ENCODE peak calls at places on chromosome 21, in ten cellular contexts. One of them, this sample, is unnamed.

GRCh38 chr21:44742418-44743153 is 31.2 kb upstream of the TSPEAR start:
- DNase-seq in colonic mucosa: no peak
- DNase-seq in hepatocyte: no peak
- DNase-seq in GM23338: no peak
- DNase-seq in Panc1: no peak
- DNase-seq in breast epithelium: no peak
- DNase-seq in tibial artery: no peak
- DNase-seq in thyroid gland: no peak
- DNase-seq in tibial nerve: no peak
- DNase-seq in HL-60: no peak
- DNase-seq in this sample: no peak

GRCh38 chr21:46125846-46126301 is 28.0 kb downstream of the COL6A2 start:
- DNase-seq in tibial artery: peak; percentile 17
- DNase-seq in GM23338: no peak
- DNase-seq in HL-60: no peak
- DNase-seq in colonic mucosa: no peak
- DNase-seq in hepatocyte: no peak
- DNase-seq in Panc1: no peak
- DNase-seq in breast epithelium: no peak
- DNase-seq in tibial nerve: no peak
- DNase-seq in thyroid gland: no peak
- DNase-seq in this sample: no peak

GRCh38 chr21:45287438-45288391 is at the start of gene POFUT2:
- DNase-seq in tibial nerve: peak; percentile 93
- DNase-seq in colonic mucosa: peak; percentile 98
- DNase-seq in hepatocyte: peak; percentile 99
- DNase-seq in HL-60: peak; percentile 90
- DNase-seq in tibial artery: peak; percentile 95
- DNase-seq in thyroid gland: peak; percentile 97
- DNase-seq in Panc1: no peak
- DNase-seq in breast epithelium: peak; percentile 94
- DNase-seq in GM23338: peak; percentile 94
- DNase-seq in this sample: peak; percentile 98

GRCh38 chr21:17542371-17542992 is 29.6 kb downstream of the CXADR start:
- DNase-seq in hepatocyte: no peak
- DNase-seq in thyroid gland: peak; percentile 53
- DNase-seq in HL-60: no peak
- DNase-seq in tibial nerve: no peak
- DNase-seq in GM23338: no peak
- DNase-seq in tibial artery: no peak
- DNase-seq in colonic mucosa: no peak
- DNase-seq in breast epithelium: no peak
- DNase-seq in Panc1: no peak
- DNase-seq in this sample: no peak

GRCh38 chr21:41706678-41707077 is 60.2 kb downstream of the RIPK4 start:
- DNase-seq in HL-60: no peak
- DNase-seq in hepatocyte: peak; percentile 87
- DNase-seq in tibial nerve: no peak
- DNase-seq in thyroid gland: peak; percentile 67
- DNase-seq in colonic mucosa: peak; percentile 79
- DNase-seq in GM23338: no peak
- DNase-seq in breast epithelium: no peak
- DNase-seq in tibial artery: no peak
- DNase-seq in Panc1: no peak
- DNase-seq in this sample: peak; percentile 47

GRCh38 chr21:27571706-27572105 is 604.8 kb upstream of the ADAMTS5 start:
- DNase-seq in tibial artery: no peak
- DNase-seq in colonic mucosa: no peak
- DNase-seq in HL-60: no peak
- DNase-seq in Panc1: no peak
- DNase-seq in thyroid gland: no peak
- DNase-seq in GM23338: no peak
- DNase-seq in breast epithelium: no peak
- DNase-seq in tibial nerve: no peak
- DNase-seq in hepatocyte: no peak
- DNase-seq in this sample: peak; percentile 5

GRCh38 chr21:42233067-42233981 is 14.4 kb downstream of the ABCG1 start:
- DNase-seq in colonic mucosa: peak; percentile 76
- DNase-seq in GM23338: peak; percentile 49
- DNase-seq in Panc1: no peak
- DNase-seq in tibial nerve: peak; percentile 74
- DNase-seq in hepatocyte: peak; percentile 74
- DNase-seq in tibial artery: peak; percentile 89
- DNase-seq in thyroid gland: peak; percentile 63
- DNase-seq in HL-60: peak; percentile 78
- DNase-seq in breast epithelium: peak; percentile 71
- DNase-seq in this sample: no peak

GRCh38 chr21:43961382-43961909 is 50.7 kb upstream of the TRAPPC10 start:
- DNase-seq in breast epithelium: no peak
- DNase-seq in Panc1: no peak
- DNase-seq in hepatocyte: no peak
- DNase-seq in GM23338: no peak
- DNase-seq in HL-60: no peak
- DNase-seq in tibial artery: no peak
- DNase-seq in thyroid gland: no peak
- DNase-seq in colonic mucosa: no peak
- DNase-seq in tibial nerve: no peak
- DNase-seq in this sample: no peak

GRCh38 chr21:46128106-46128982 is 27.0 kb downstream of the FTCD start:
- DNase-seq in tibial artery: peak; percentile 20
- DNase-seq in colonic mucosa: no peak
- DNase-seq in hepatocyte: no peak
- DNase-seq in GM23338: no peak
- DNase-seq in tibial nerve: no peak
- DNase-seq in HL-60: no peak
- DNase-seq in Panc1: no peak
- DNase-seq in thyroid gland: peak; percentile 0
- DNase-seq in breast epithelium: no peak
- DNase-seq in this sample: no peak

GRCh38 chr21:31142600-31142999 is 104.3 kb upstream of the KRTAP19-8 start:
- DNase-seq in HL-60: no peak
- DNase-seq in hepatocyte: no peak
- DNase-seq in Panc1: no peak
- DNase-seq in breast epithelium: no peak
- DNase-seq in tibial artery: no peak
- DNase-seq in colonic mucosa: no peak
- DNase-seq in GM23338: peak; percentile 59
- DNase-seq in thyroid gland: no peak
- DNase-seq in tibial nerve: no peak
- DNase-seq in this sample: no peak
- TF ChIP-seq CTCF in HL-60: no peak
- TF ChIP-seq CTCF in hepatocyte: no peak
- TF ChIP-seq CTCF in Panc1: peak; percentile 17
- TF ChIP-seq CTCF in breast epithelium: no peak
- TF ChIP-seq CTCF in tibial artery: no peak
- TF ChIP-seq CTCF in colonic mucosa: no peak
- TF ChIP-seq CTCF in GM23338: peak; percentile 31
- TF ChIP-seq CTCF in thyroid gland: no peak
- TF ChIP-seq CTCF in tibial nerve: no peak
- TF ChIP-seq CTCF in this sample: no peak

DNA sequence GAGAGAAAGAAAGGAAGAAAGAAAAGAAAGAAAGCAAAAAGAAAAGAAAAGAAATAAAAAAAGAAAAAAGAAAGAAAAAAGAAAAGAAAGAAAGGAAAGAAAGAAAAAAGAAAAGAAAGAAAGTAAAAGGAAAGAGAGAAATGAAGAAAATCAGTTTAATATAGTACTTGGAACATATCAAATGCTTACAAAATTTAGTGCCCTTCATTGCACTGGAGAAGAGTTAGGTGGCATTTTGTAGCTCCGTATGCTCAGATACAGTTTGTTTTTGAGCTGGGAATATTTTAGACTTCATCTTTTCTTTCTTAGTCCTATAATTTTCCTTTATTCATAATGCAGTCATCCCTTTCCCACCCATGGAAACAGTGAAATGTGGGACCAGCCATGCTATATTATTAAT is 56.2 kb upstream of the APP start:
- DNase-seq in tibial nerve: no peak
- DNase-seq in GM23338: no peak
- DNase-seq in HL-60: no peak
- DNase-seq in tibial artery: no peak
- DNase-seq in thyroid gland: no peak
- DNase-seq in colonic mucosa: no peak
- DNase-seq in Panc1: no peak
- DNase-seq in breast epithelium: no peak
- DNase-seq in hepatocyte: no peak
- DNase-seq in this sample: no peak
- H3K27ac ChIP-seq in tibial nerve: no peak overlapping the region
- H3K27ac ChIP-seq in GM23338: no peak overlapping the region
- H3K27ac ChIP-seq in HL-60: no peak overlapping the region
- H3K27ac ChIP-seq in tibial artery: no peak overlapping the region
- H3K27ac ChIP-seq in thyroid gland: no peak overlapping the region
- H3K27ac ChIP-seq in colonic mucosa: no peak overlapping the region
- H3K27ac ChIP-seq in Panc1: no peak overlapping the region
- H3K27ac ChIP-seq in breast epithelium: no peak overlapping the region
- H3K27ac ChIP-seq in hepatocyte: no peak overlapping the region
- H3K27ac ChIP-seq in this sample: no peak overlapping the region

GRCh38 chr21:33894736-33895288 is 20.8 kb downstream of the ATP5PO start:
- DNase-seq in tibial artery: peak; percentile 79
- DNase-seq in colonic mucosa: peak; percentile 58
- DNase-seq in hepatocyte: peak; percentile 91
- DNase-seq in tibial nerve: peak; percentile 74
- DNase-seq in HL-60: peak; percentile 57
- DNase-seq in thyroid gland: peak; percentile 86
- DNase-seq in GM23338: peak; percentile 95
- DNase-seq in breast epithelium: peak; percentile 35
- DNase-seq in Panc1: no peak
- DNase-seq in this sample: peak; percentile 82
- TF ChIP-seq CTCF in tibial artery: peak; percentile 76
- TF ChIP-seq CTCF in colonic mucosa: no peak
- TF ChIP-seq CTCF in hepatocyte: peak; percentile 86
- TF ChIP-seq CTCF in tibial nerve: peak; percentile 84
- TF ChIP-seq CTCF in HL-60: peak; percentile 63
- TF ChIP-seq CTCF in thyroid gland: peak; percentile 82
- TF ChIP-seq CTCF in GM23338: peak; percentile 45
- TF ChIP-seq CTCF in breast epithelium: peak; percentile 50
- TF ChIP-seq CTCF in Panc1: peak; percentile 75
- TF ChIP-seq CTCF in this sample: peak; percentile 80

GRCh38 chr21:37182222-37182621 is 84.9 kb downstream of the VPS26C start:
- DNase-seq in GM23338: no peak
- DNase-seq in colonic mucosa: no peak
- DNase-seq in thyroid gland: no peak
- DNase-seq in tibial artery: no peak
- DNase-seq in Panc1: no peak
- DNase-seq in HL-60: no peak
- DNase-seq in hepatocyte: no peak
- DNase-seq in tibial nerve: no peak
- DNase-seq in breast epithelium: no peak
- DNase-seq in this sample: no peak
- H3K27ac ChIP-seq in GM23338: no peak overlapping the region
- H3K27ac ChIP-seq in colonic mucosa: no peak overlapping the region
- H3K27ac ChIP-seq in thyroid gland: no peak overlapping the region
- H3K27ac ChIP-seq in tibial artery: no peak overlapping the region
- H3K27ac ChIP-seq in Panc1: no peak overlapping the region
- H3K27ac ChIP-seq in HL-60: no peak overlapping the region
- H3K27ac ChIP-seq in hepatocyte: no peak overlapping the region
- H3K27ac ChIP-seq in tibial nerve: no peak overlapping the region
- H3K27ac ChIP-seq in breast epithelium: no peak overlapping the region
- H3K27ac ChIP-seq in this sample: no peak overlapping the region

This sample was measured in RWPE1.